ENCODE peak calls at places on chromosomes 7 and 10, in eight cellular contexts. One of them, this sample, is unnamed.

GRCh38 chr7:133230591-133231194 is 22.2 kb upstream of the EXOC4 start:
- DNase-seq in NCI-H2171: no peak
- DNase-seq in iris pigment epithelial cell: peak
- DNase-seq in kidney tubule cell: peak
- DNase-seq in NCI-H2081: peak
- DNase-seq in AG09309: peak
- DNase-seq in OCI-LY7: peak
- DNase-seq in HepG2: peak
- DNase-seq in this sample: no peak

GRCh38 chr7:54877683-54878082 is 118.7 kb upstream of the SEC61G start:
- DNase-seq in NCI-H2171: no peak
- DNase-seq in iris pigment epithelial cell: no peak
- DNase-seq in kidney tubule cell: peak
- DNase-seq in NCI-H2081: no peak
- DNase-seq in AG09309: no peak
- DNase-seq in OCI-LY7: no peak
- DNase-seq in HepG2: peak
- DNase-seq in this sample: no peak

GRCh38 chr7:70585071-70585470 is 546.9 kb upstream of the GALNT17 start:
- DNase-seq in NCI-H2171: no peak
- DNase-seq in iris pigment epithelial cell: no peak
- DNase-seq in kidney tubule cell: no peak
- DNase-seq in NCI-H2081: no peak
- DNase-seq in AG09309: no peak
- DNase-seq in OCI-LY7: no peak
- DNase-seq in HepG2: no peak
- DNase-seq in this sample: no peak

GRCh38 chr7:104895851-104896236 is 118.2 kb upstream of the KMT2E start:
- DNase-seq in NCI-H2171: no peak
- DNase-seq in iris pigment epithelial cell: no peak
- DNase-seq in kidney tubule cell: no peak
- DNase-seq in NCI-H2081: no peak
- DNase-seq in AG09309: no peak
- DNase-seq in OCI-LY7: no peak
- DNase-seq in HepG2: no peak
- DNase-seq in this sample: no peak

GRCh38 chr10:78899996-78900714 is 168.6 kb upstream of the ZMIZ1 start:
- DNase-seq in NCI-H2171: no peak
- DNase-seq in iris pigment epithelial cell: no peak
- DNase-seq in kidney tubule cell: no peak
- DNase-seq in NCI-H2081: no peak
- DNase-seq in AG09309: no peak
- DNase-seq in OCI-LY7: no peak
- DNase-seq in HepG2: peak
- DNase-seq in this sample: no peak

GRCh38 chr10:34413214-34413613 is 401.9 kb downstream of the PARD3 start:
- DNase-seq in NCI-H2171: no peak
- DNase-seq in iris pigment epithelial cell: no peak
- DNase-seq in kidney tubule cell: no peak
- DNase-seq in NCI-H2081: no peak
- DNase-seq in AG09309: no peak
- DNase-seq in OCI-LY7: no peak
- DNase-seq in HepG2: no peak
- DNase-seq in this sample: no peak

GRCh38 chr7:100975391-100975821 is 6.0 kb downstream of the MUC12 start:
- DNase-seq in NCI-H2171: no peak
- DNase-seq in iris pigment epithelial cell: no peak
- DNase-seq in kidney tubule cell: no peak
- DNase-seq in NCI-H2081: peak
- DNase-seq in AG09309: no peak
- DNase-seq in OCI-LY7: no peak
- DNase-seq in HepG2: no peak
- DNase-seq in this sample: peak

GRCh38 chr7:138006106-138006505 is 4.2 kb upstream of the CREB3L2 start:
- DNase-seq in NCI-H2171: no peak
- DNase-seq in iris pigment epithelial cell: no peak
- DNase-seq in kidney tubule cell: no peak
- DNase-seq in NCI-H2081: no peak
- DNase-seq in AG09309: no peak
- DNase-seq in OCI-LY7: no peak
- DNase-seq in HepG2: no peak
- DNase-seq in this sample: no peak

GRCh38 chr10:22774102-22774501 is 59.7 kb upstream of the PIP4K2A start:
- DNase-seq in NCI-H2171: no peak
- DNase-seq in iris pigment epithelial cell: no peak
- DNase-seq in kidney tubule cell: no peak
- DNase-seq in NCI-H2081: no peak
- DNase-seq in AG09309: no peak
- DNase-seq in OCI-LY7: no peak
- DNase-seq in HepG2: no peak
- DNase-seq in this sample: no peak

GRCh38 chr10:47298730-47299129 is 1.3 kb upstream of the GDF10 start:
- DNase-seq in NCI-H2171: no peak
- DNase-seq in iris pigment epithelial cell: no peak
- DNase-seq in kidney tubule cell: no peak
- DNase-seq in NCI-H2081: no peak
- DNase-seq in AG09309: no peak
- DNase-seq in OCI-LY7: no peak
- DNase-seq in HepG2: no peak
- DNase-seq in this sample: no peak

GRCh38 chr7:131061158-131061557 is 266.5 kb upstream of the MKLN1 start:
- DNase-seq in NCI-H2171: no peak
- DNase-seq in iris pigment epithelial cell: no peak
- DNase-seq in kidney tubule cell: no peak
- DNase-seq in NCI-H2081: no peak
- DNase-seq in AG09309: no peak
- DNase-seq in OCI-LY7: no peak
- DNase-seq in HepG2: no peak
- DNase-seq in this sample: no peak

GRCh38 chr10:14329609-14330246 is 996 bp downstream of the FRMD4A start:
- DNase-seq in NCI-H2171: no peak
- DNase-seq in iris pigment epithelial cell: no peak
- DNase-seq in kidney tubule cell: peak
- DNase-seq in NCI-H2081: no peak
- DNase-seq in AG09309: no peak
- DNase-seq in OCI-LY7: no peak
- DNase-seq in HepG2: no peak
- DNase-seq in this sample: no peak

GRCh38 chr7:103880201-103880600 is 109.3 kb downstream of the RELN start:
- DNase-seq in NCI-H2171: no peak
- DNase-seq in iris pigment epithelial cell: no peak
- DNase-seq in kidney tubule cell: no peak
- DNase-seq in NCI-H2081: peak
- DNase-seq in AG09309: no peak
- DNase-seq in OCI-LY7: no peak
- DNase-seq in HepG2: no peak
- DNase-seq in this sample: no peak

GRCh38 chr7:29327455-29327854 is 132.9 kb downstream of the CHN2 start:
- DNase-seq in NCI-H2171: peak
- DNase-seq in iris pigment epithelial cell: no peak
- DNase-seq in kidney tubule cell: no peak
- DNase-seq in NCI-H2081: peak
- DNase-seq in AG09309: no peak
- DNase-seq in OCI-LY7: no peak
- DNase-seq in HepG2: no peak
- DNase-seq in this sample: peak

GRCh38 chr7:8963722-8964121 is 530.3 kb downstream of the NXPH1 start:
- DNase-seq in NCI-H2171: no peak
- DNase-seq in iris pigment epithelial cell: no peak
- DNase-seq in kidney tubule cell: no peak
- DNase-seq in NCI-H2081: no peak
- DNase-seq in AG09309: no peak
- DNase-seq in OCI-LY7: no peak
- DNase-seq in HepG2: no peak
- DNase-seq in this sample: no peak